ENCODE peak calls at places on chromosomes 6 and 20, in ten cellular contexts. One of them, this sample, is unnamed.

GRCh38 chr20:63734946-63735858 is 1.3 kb upstream of the LIME1 start:
- DNase-seq in Daoy: no peak
- DNase-seq in mesothelial cell of epicardium: no peak
- DNase-seq in stimulated activated CD4-positive, alpha-beta T cell treated with anti-CD3 and anti-CD28 coated beads, Interleukin-1b, Interleukin-23, amount 100 ng/mL, for 1 hour: no peak
- DNase-seq in cardiac fibroblast: no peak
- DNase-seq in A172: no peak
- DNase-seq in activated T-cell treated with anti-CD3 and anti-CD28 coated beads for 24 hours: no peak
- DNase-seq in spleen: peak; percentile 78
- DNase-seq in PC-3: no peak
- DNase-seq in choroid plexus epithelial cell: no peak
- DNase-seq in this sample: no peak

GRCh38 chr6:168877821-168878282 is 375.8 kb downstream of the THBS2 start:
- DNase-seq in A172: peak; percentile 8
- DNase-seq in mesothelial cell of epicardium: no peak
- DNase-seq in choroid plexus epithelial cell: no peak
- DNase-seq in activated T-cell treated with anti-CD3 and anti-CD28 coated beads for 24 hours: no peak
- DNase-seq in PC-3: peak; percentile 53
- DNase-seq in cardiac fibroblast: no peak
- DNase-seq in spleen: no peak
- DNase-seq in Daoy: peak; percentile 13
- DNase-seq in stimulated activated CD4-positive, alpha-beta T cell treated with anti-CD3 and anti-CD28 coated beads, Interleukin-1b, Interleukin-23, amount 100 ng/mL, for 1 hour: no peak
- DNase-seq in this sample: no peak

GRCh38 chr6:109048670-109049415 is 45.8 kb downstream of the SESN1 start:
- DNase-seq in PC-3: no peak
- DNase-seq in stimulated activated CD4-positive, alpha-beta T cell treated with anti-CD3 and anti-CD28 coated beads, Interleukin-1b, Interleukin-23, amount 100 ng/mL, for 1 hour: no peak
- DNase-seq in activated T-cell treated with anti-CD3 and anti-CD28 coated beads for 24 hours: no peak
- DNase-seq in mesothelial cell of epicardium: no peak
- DNase-seq in cardiac fibroblast: no peak
- DNase-seq in choroid plexus epithelial cell: no peak
- DNase-seq in A172: no peak
- DNase-seq in Daoy: no peak
- DNase-seq in spleen: no peak
- DNase-seq in this sample: no peak

GRCh38 chr20:37943501-37944455 is 40.9 kb downstream of the VSTM2L start:
- DNase-seq in cardiac fibroblast: no peak
- DNase-seq in spleen: no peak
- DNase-seq in Daoy: no peak
- DNase-seq in activated T-cell treated with anti-CD3 and anti-CD28 coated beads for 24 hours: no peak
- DNase-seq in A172: no peak
- DNase-seq in choroid plexus epithelial cell: no peak
- DNase-seq in PC-3: no peak
- DNase-seq in mesothelial cell of epicardium: peak; percentile 31
- DNase-seq in stimulated activated CD4-positive, alpha-beta T cell treated with anti-CD3 and anti-CD28 coated beads, Interleukin-1b, Interleukin-23, amount 100 ng/mL, for 1 hour: no peak
- DNase-seq in this sample: no peak

GRCh38 chr6:122717350-122717749 is 62.2 kb upstream of the FABP7 start:
- DNase-seq in cardiac fibroblast: peak; percentile 4
- DNase-seq in choroid plexus epithelial cell: peak; percentile 52
- DNase-seq in activated T-cell treated with anti-CD3 and anti-CD28 coated beads for 24 hours: no peak
- DNase-seq in spleen: no peak
- DNase-seq in A172: peak; percentile 10
- DNase-seq in Daoy: no peak
- DNase-seq in mesothelial cell of epicardium: no peak
- DNase-seq in stimulated activated CD4-positive, alpha-beta T cell treated with anti-CD3 and anti-CD28 coated beads, Interleukin-1b, Interleukin-23, amount 100 ng/mL, for 1 hour: no peak
- DNase-seq in PC-3: no peak
- DNase-seq in this sample: no peak

GRCh38 chr6:34231566-34232336 is 4.9 kb upstream of the HMGA1 start:
- DNase-seq in mesothelial cell of epicardium: no peak
- DNase-seq in stimulated activated CD4-positive, alpha-beta T cell treated with anti-CD3 and anti-CD28 coated beads, Interleukin-1b, Interleukin-23, amount 100 ng/mL, for 1 hour: no peak
- DNase-seq in PC-3: no peak
- DNase-seq in cardiac fibroblast: no peak
- DNase-seq in choroid plexus epithelial cell: no peak
- DNase-seq in spleen: peak; percentile 34
- DNase-seq in activated T-cell treated with anti-CD3 and anti-CD28 coated beads for 24 hours: no peak
- DNase-seq in Daoy: no peak
- DNase-seq in A172: no peak
- DNase-seq in this sample: no peak

GRCh38 chr20:47204746-47205122 is 151.8 kb downstream of the ZMYND8 start:
- DNase-seq in mesothelial cell of epicardium: no peak
- DNase-seq in cardiac fibroblast: no peak
- DNase-seq in Daoy: no peak
- DNase-seq in A172: no peak
- DNase-seq in stimulated activated CD4-positive, alpha-beta T cell treated with anti-CD3 and anti-CD28 coated beads, Interleukin-1b, Interleukin-23, amount 100 ng/mL, for 1 hour: no peak
- DNase-seq in PC-3: no peak
- DNase-seq in activated T-cell treated with anti-CD3 and anti-CD28 coated beads for 24 hours: no peak
- DNase-seq in choroid plexus epithelial cell: no peak
- DNase-seq in spleen: peak; percentile 6
- DNase-seq in this sample: no peak

GRCh38 chr20:23241416-23241815 is 109.2 kb upstream of the NXT1 start:
- DNase-seq in cardiac fibroblast: no peak
- DNase-seq in mesothelial cell of epicardium: no peak
- DNase-seq in choroid plexus epithelial cell: no peak
- DNase-seq in stimulated activated CD4-positive, alpha-beta T cell treated with anti-CD3 and anti-CD28 coated beads, Interleukin-1b, Interleukin-23, amount 100 ng/mL, for 1 hour: no peak
- DNase-seq in spleen: no peak
- DNase-seq in Daoy: no peak
- DNase-seq in A172: no peak
- DNase-seq in activated T-cell treated with anti-CD3 and anti-CD28 coated beads for 24 hours: no peak
- DNase-seq in PC-3: no peak
- DNase-seq in this sample: no peak

GRCh38 chr6:39296745-39297640 is 17.2 kb downstream of the KCNK17 start:
- DNase-seq in A172: no peak
- DNase-seq in stimulated activated CD4-positive, alpha-beta T cell treated with anti-CD3 and anti-CD28 coated beads, Interleukin-1b, Interleukin-23, amount 100 ng/mL, for 1 hour: no peak
- DNase-seq in choroid plexus epithelial cell: peak; percentile 6
- DNase-seq in cardiac fibroblast: peak; percentile 41
- DNase-seq in mesothelial cell of epicardium: no peak
- DNase-seq in activated T-cell treated with anti-CD3 and anti-CD28 coated beads for 24 hours: no peak
- DNase-seq in PC-3: no peak
- DNase-seq in spleen: no peak
- DNase-seq in Daoy: peak; percentile 75
- DNase-seq in this sample: peak; percentile 50

GRCh38 chr6:35291491-35291890 is 6.1 kb upstream of the DEF6 start:
- DNase-seq in A172: no peak
- DNase-seq in Daoy: no peak
- DNase-seq in choroid plexus epithelial cell: no peak
- DNase-seq in cardiac fibroblast: no peak
- DNase-seq in stimulated activated CD4-positive, alpha-beta T cell treated with anti-CD3 and anti-CD28 coated beads, Interleukin-1b, Interleukin-23, amount 100 ng/mL, for 1 hour: no peak
- DNase-seq in PC-3: no peak
- DNase-seq in activated T-cell treated with anti-CD3 and anti-CD28 coated beads for 24 hours: no peak
- DNase-seq in spleen: no peak
- DNase-seq in mesothelial cell of epicardium: no peak
- DNase-seq in this sample: no peak

GRCh38 chr6:144344651-144345050 is 59.5 kb downstream of the UTRN start:
- DNase-seq in activated T-cell treated with anti-CD3 and anti-CD28 coated beads for 24 hours: peak; percentile 50
- DNase-seq in Daoy: no peak
- DNase-seq in stimulated activated CD4-positive, alpha-beta T cell treated with anti-CD3 and anti-CD28 coated beads, Interleukin-1b, Interleukin-23, amount 100 ng/mL, for 1 hour: no peak
- DNase-seq in PC-3: no peak
- DNase-seq in cardiac fibroblast: no peak
- DNase-seq in A172: no peak
- DNase-seq in choroid plexus epithelial cell: no peak
- DNase-seq in spleen: no peak
- DNase-seq in mesothelial cell of epicardium: no peak
- DNase-seq in this sample: no peak

GRCh38 chr6:158517581-158517980 is 42.3 kb upstream of the TMEM181 start:
- DNase-seq in choroid plexus epithelial cell: no peak
- DNase-seq in Daoy: peak; percentile 51
- DNase-seq in cardiac fibroblast: no peak
- DNase-seq in A172: peak; percentile 21
- DNase-seq in mesothelial cell of epicardium: no peak
- DNase-seq in spleen: no peak
- DNase-seq in stimulated activated CD4-positive, alpha-beta T cell treated with anti-CD3 and anti-CD28 coated beads, Interleukin-1b, Interleukin-23, amount 100 ng/mL, for 1 hour: no peak
- DNase-seq in PC-3: no peak
- DNase-seq in activated T-cell treated with anti-CD3 and anti-CD28 coated beads for 24 hours: no peak
- DNase-seq in this sample: no peak

GRCh38 chr6:156347251-156348049 is 429.7 kb upstream of the ARID1B start:
- DNase-seq in stimulated activated CD4-positive, alpha-beta T cell treated with anti-CD3 and anti-CD28 coated beads, Interleukin-1b, Interleukin-23, amount 100 ng/mL, for 1 hour: no peak
- DNase-seq in A172: no peak
- DNase-seq in choroid plexus epithelial cell: peak; percentile 2
- DNase-seq in Daoy: no peak
- DNase-seq in PC-3: peak; percentile 9
- DNase-seq in mesothelial cell of epicardium: no peak
- DNase-seq in spleen: no peak
- DNase-seq in cardiac fibroblast: no peak
- DNase-seq in activated T-cell treated with anti-CD3 and anti-CD28 coated beads for 24 hours: no peak
- DNase-seq in this sample: no peak

GRCh38 chr6:94144807-94145206 is 725.4 kb upstream of the EPHA7 start:
- DNase-seq in A172: no peak
- DNase-seq in Daoy: no peak
- DNase-seq in mesothelial cell of epicardium: no peak
- DNase-seq in PC-3: no peak
- DNase-seq in cardiac fibroblast: no peak
- DNase-seq in choroid plexus epithelial cell: no peak
- DNase-seq in stimulated activated CD4-positive, alpha-beta T cell treated with anti-CD3 and anti-CD28 coated beads, Interleukin-1b, Interleukin-23, amount 100 ng/mL, for 1 hour: no peak
- DNase-seq in spleen: no peak
- DNase-seq in activated T-cell treated with anti-CD3 and anti-CD28 coated beads for 24 hours: no peak
- DNase-seq in this sample: no peak

GRCh38 chr20:5718896-5719595 is 31.2 kb upstream of the SHLD1 start:
- DNase-seq in mesothelial cell of epicardium: no peak
- DNase-seq in choroid plexus epithelial cell: no peak
- DNase-seq in Daoy: no peak
- DNase-seq in spleen: no peak
- DNase-seq in activated T-cell treated with anti-CD3 and anti-CD28 coated beads for 24 hours: no peak
- DNase-seq in cardiac fibroblast: peak; percentile 46
- DNase-seq in stimulated activated CD4-positive, alpha-beta T cell treated with anti-CD3 and anti-CD28 coated beads, Interleukin-1b, Interleukin-23, amount 100 ng/mL, for 1 hour: no peak
- DNase-seq in PC-3: no peak
- DNase-seq in A172: no peak
- DNase-seq in this sample: peak; percentile 75

GRCh38 chr6:33160728-33161323 is 31.4 kb downstream of the COL11A2 start:
- DNase-seq in spleen: no peak
- DNase-seq in Daoy: peak; percentile 95
- DNase-seq in PC-3: peak; percentile 89
- DNase-seq in mesothelial cell of epicardium: no peak
- DNase-seq in choroid plexus epithelial cell: peak; percentile 82
- DNase-seq in cardiac fibroblast: peak; percentile 84
- DNase-seq in A172: peak; percentile 93
- DNase-seq in stimulated activated CD4-positive, alpha-beta T cell treated with anti-CD3 and anti-CD28 coated beads, Interleukin-1b, Interleukin-23, amount 100 ng/mL, for 1 hour: no peak
- DNase-seq in activated T-cell treated with anti-CD3 and anti-CD28 coated beads for 24 hours: no peak
- DNase-seq in this sample: peak; percentile 100

GRCh38 chr6:130946076-130946475 is 117.0 kb downstream of the EPB41L2 start:
- DNase-seq in activated T-cell treated with anti-CD3 and anti-CD28 coated beads for 24 hours: no peak
- DNase-seq in Daoy: no peak
- DNase-seq in stimulated activated CD4-positive, alpha-beta T cell treated with anti-CD3 and anti-CD28 coated beads, Interleukin-1b, Interleukin-23, amount 100 ng/mL, for 1 hour: no peak
- DNase-seq in mesothelial cell of epicardium: no peak
- DNase-seq in A172: no peak
- DNase-seq in spleen: no peak
- DNase-seq in choroid plexus epithelial cell: no peak
- DNase-seq in cardiac fibroblast: peak; percentile 52
- DNase-seq in PC-3: peak; percentile 23
- DNase-seq in this sample: no peak